ENCODE peak calls at places on chromosome 12, in ten cellular contexts. C is Caco-2, K is mammary epithelial cell, W is Peyer's patch, L is GM06990, D is cardiac fibroblast, O is epithelial cell of esophagus, E is colonic mucosa, B is dorsolateral prefrontal cortex, A is stomach. M is an unnamed sample.

GRCh38 chr12:32217354-32218310 is 111.0 kb downstream of the BICD1 start:
- DNase-seq in C (no peak), K (peak), W (no peak), L (no peak), D (peak), O (peak), E (no peak), B (no peak), A (no peak), M (peak)

GRCh38 chr12:120763250-120763649 is 37.6 kb downstream of the ACADS start:
- DNase-seq in C (no peak), K (no peak), W (no peak), L (no peak), D (no peak), O (no peak), E (no peak), B (no peak), A (no peak), M (no peak)

GRCh38 chr12:113267621-113268020 is 46.4 kb downstream of the TPCN1 start:
- DNase-seq in C (no peak), K (no peak), W (peak), L (no peak), D (no peak), O (peak), E (peak), B (no peak), A (no peak), M (no peak)

GRCh38 chr12:92462049-92462448 is 240.7 kb upstream of the PLEKHG7 start:
- DNase-seq in C (no peak), K (no peak), W (no peak), L (peak), D (no peak), O (no peak), E (no peak), B (no peak), A (no peak), M (peak)

GRCh38 chr12:131226345-131227265 is 272.9 kb downstream of the ADGRD1 start:
- DNase-seq in C (no peak), K (no peak), W (peak), L (no peak), D (no peak), O (no peak), E (no peak), B (no peak), A (no peak), M (no peak)

GRCh38 chr12:2692156-2692555 is 102.6 kb upstream of the FKBP4 start:
- DNase-seq in C (no peak), K (no peak), W (no peak), L (no peak), D (no peak), O (no peak), E (no peak), B (no peak), A (no peak), M (no peak)

GRCh38 chr12:23795494-23795893 is 154.0 kb downstream of the SOX5 start:
- DNase-seq in C (no peak), K (no peak), W (no peak), L (no peak), D (no peak), O (no peak), E (no peak), B (no peak), A (no peak), M (no peak)

GRCh38 chr12:127998936-127999467 is 268.0 kb upstream of the TMEM132C start:
- DNase-seq in C (no peak), K (no peak), W (no peak), L (no peak), D (no peak), O (no peak), E (no peak), B (no peak), A (no peak), M (no peak)

DNA sequence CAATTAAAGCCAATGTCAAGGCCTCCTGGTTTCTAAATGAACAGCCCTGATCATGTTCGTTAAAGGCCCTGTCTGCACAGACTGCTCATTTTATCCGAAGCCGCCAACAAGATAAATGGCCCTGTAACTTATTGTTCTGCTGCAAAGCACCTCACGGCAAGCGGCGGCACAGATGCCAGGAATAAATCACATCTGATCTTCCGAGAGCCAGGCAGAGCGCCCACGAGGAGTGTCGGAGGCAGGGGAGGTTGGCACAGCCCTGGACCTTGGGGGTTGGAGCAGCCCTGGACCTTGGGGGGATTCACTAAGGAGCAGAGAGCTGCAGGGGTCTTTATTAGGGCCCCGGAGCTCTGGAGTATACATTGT is 110.5 kb downstream of the SCARB1 start:
- DNase-seq in C (no peak), K (no peak), W (no peak), L (no peak), D (no peak), O (no peak), E (no peak), B (no peak), A (no peak), M (no peak)
- H3K4me3 ChIP-seq in C (no peak), K (no peak), W (no peak), L (no peak), D (no peak), O (no peak), E (no peak), B (no peak), A (no peak), M (no peak)

GRCh38 chr12:15180975-15181683 is 40.1 kb downstream of the RERG start:
- DNase-seq in C (no peak), K (no peak), W (no peak), L (no peak), D (no peak), O (no peak), E (no peak), B (no peak), A (no peak), M (no peak)
- TF ChIP-seq CTCF in C (no peak), K (no peak), W (no peak), L (no peak), D (no peak), O (no peak), E (no peak), B (no peak), A (no peak), M (no peak)

GRCh38 chr12:6632026-6632978 is 3.5 kb downstream of the LPAR5 start:
- DNase-seq in C (no peak), K (no peak), W (no peak), L (peak), D (no peak), O (peak), E (peak), B (no peak), A (no peak), M (no peak)
- H3K4me3 ChIP-seq in C (no peak), K (no peak), W (no peak), L (peak), D (no peak), O (no peak), E (no peak), B (peak), A (peak), M (no peak)

DNA sequence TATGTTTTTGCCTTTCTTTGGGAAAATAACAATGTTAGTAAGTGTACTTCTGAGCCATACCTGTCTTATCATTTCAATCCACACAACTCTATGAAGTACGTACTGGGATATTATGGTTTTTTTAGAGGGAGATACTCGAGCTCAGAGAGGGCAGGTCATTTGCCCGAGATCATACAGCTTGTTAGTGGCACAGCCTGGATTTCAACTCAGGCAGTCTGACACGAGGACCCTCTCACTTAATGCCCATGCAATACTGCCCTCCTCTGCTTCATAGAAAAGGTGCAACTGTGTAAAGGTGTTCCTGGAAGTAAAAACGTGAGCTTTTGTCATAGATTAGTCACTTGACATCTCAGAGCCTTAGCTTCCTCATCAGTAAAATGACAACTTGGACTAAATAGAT is 128.0 kb downstream of the NDUFA12 start:
- DNase-seq in C (peak), K (peak), W (no peak), L (peak), D (peak), O (peak), E (no peak), B (no peak), A (no peak), M (no peak)
- TF ChIP-seq CTCF in C (peak), K (peak), W (peak), L (peak), D (no peak), O (peak), E (peak), B (peak), A (no peak), M (no peak)

GRCh38 chr12:81078469-81079196 is 754 bp downstream of the ACSS3 start:
- DNase-seq in C (no peak), K (no peak), W (no peak), L (no peak), D (peak), O (peak), E (no peak), B (no peak), A (no peak), M (peak)
- H3K4me3 ChIP-seq in C (no peak), K (no peak), W (peak), L (no peak), D (peak), O (no peak), E (peak), B (peak), A (peak), M (peak)

GRCh38 chr12:14364583-14365271 is 755 bp upstream of the ATF7IP start:
- DNase-seq in C (no peak), K (no peak), W (no peak), L (no peak), D (no peak), O (no peak), E (no peak), B (no peak), A (no peak), M (peak)

GRCh38 chr12:14367097-14367661 is 1.7 kb downstream of the ATF7IP start:
- DNase-seq in C (peak), K (peak), W (no peak), L (peak), D (peak), O (peak), E (no peak), B (no peak), A (no peak), M (peak)

GRCh38 chr12:14369322-14369721 is 3.8 kb downstream of the ATF7IP start:
- DNase-seq in C (no peak), K (no peak), W (no peak), L (no peak), D (no peak), O (no peak), E (no peak), B (no peak), A (no peak), M (no peak)

GRCh38 chr12:14365294-14366210 is at the start of gene ATF7IP:
- DNase-seq in C (peak), K (peak), W (peak), L (peak), D (peak), O (peak), E (peak), B (peak), A (peak), M (peak)

DNA sequence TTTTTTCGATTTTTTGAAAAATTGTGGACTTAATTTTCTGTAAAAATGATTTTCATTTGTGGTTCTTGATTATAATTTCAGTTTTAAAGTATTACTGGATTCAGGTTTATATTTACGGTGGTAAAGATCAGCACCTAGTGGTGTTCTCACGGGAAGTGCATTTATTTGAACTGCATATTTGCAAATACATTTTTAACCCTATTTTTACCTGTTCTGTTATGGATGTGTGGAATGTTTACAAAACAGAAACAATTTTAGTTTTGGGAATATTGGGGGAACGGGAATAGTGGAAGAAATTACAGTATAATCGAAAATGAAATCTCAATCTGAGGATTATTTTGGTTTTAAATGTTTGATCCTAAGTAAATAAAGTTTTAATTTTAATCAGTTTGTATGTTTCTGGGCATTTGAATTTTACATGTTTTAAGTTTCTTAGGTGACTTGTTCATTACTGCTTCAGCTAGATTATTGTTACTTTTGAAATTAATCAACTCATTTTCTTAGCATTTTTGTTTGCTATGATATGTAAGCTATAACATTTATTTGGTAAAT is 805 bp downstream of the ATF7IP start:
- DNase-seq in C (no peak), K (no peak), W (no peak), L (no peak), D (no peak), O (peak), E (no peak), B (no peak), A (no peak), M (peak)
- TF ChIP-seq CTCF in C (no peak), K (peak), W (peak), L (peak), D (peak), O (peak), E (no peak), B (no peak), A (peak), M (peak)

GRCh38 chr12:132506328-132506727 is 16.4 kb downstream of the FBRSL1 start:
- DNase-seq in C (no peak), K (no peak), W (no peak), L (no peak), D (no peak), O (no peak), E (no peak), B (no peak), A (peak), M (no peak)
- H3K4me3 ChIP-seq in C (no peak), K (no peak), W (no peak), L (no peak), D (no peak), O (no peak), E (no peak), B (no peak), A (peak), M (no peak)

GRCh38 chr12:6950401-6950801 is 755 bp upstream of the PTPN6 start:
- DNase-seq in C (peak), K (no peak), W (no peak), L (no peak), D (no peak), O (no peak), E (no peak), B (no peak), A (no peak), M (no peak)

GRCh38 chr12:6946920-6947374 is 3.1 kb downstream of the C12orf57 start:
- DNase-seq in C (no peak), K (no peak), W (no peak), L (no peak), D (no peak), O (no peak), E (no peak), B (no peak), A (no peak), M (no peak)

GRCh38 chr12:6947615-6948014 is 3.5 kb upstream of the PTPN6 start:
- DNase-seq in C (no peak), K (no peak), W (peak), L (no peak), D (no peak), O (no peak), E (no peak), B (no peak), A (no peak), M (no peak)

GRCh38 chr12:6950944-6951540 is at the start of gene PTPN6:
- DNase-seq in C (no peak), K (no peak), W (peak), L (peak), D (no peak), O (no peak), E (no peak), B (no peak), A (peak), M (no peak)

GRCh38 chr12:6949063-6949594 is 2.0 kb upstream of the PTPN6 start:
- DNase-seq in C (no peak), K (no peak), W (peak), L (no peak), D (no peak), O (no peak), E (no peak), B (no peak), A (no peak), M (no peak)
- TF ChIP-seq CTCF in C (no peak), K (no peak), W (peak), L (peak), D (peak), O (no peak), E (no peak), B (no peak), A (no peak), M (no peak)